ENCODE peak calls at places on chromosome 11, in ten cellular contexts. T, M, R, W, I, Q, F, B, Z and A are unnamed samples.

GRCh38 chr11:75040167-75040770 is 51.5 kb downstream of the NEU3 start:
- DNase-seq in Z (no peak), B (no peak), Q (no peak), M (no peak), W (no peak), I (no peak), T (no peak), R (no peak), F (no peak), A (no peak)

GRCh38 chr11:19977941-19978340 is 182.3 kb downstream of the DBX1 start:
- DNase-seq in T (no peak), Z (no peak), I (no peak), F (no peak), W (no peak), M (no peak), Q (no peak), R (no peak), B (no peak), A (no peak)

GRCh38 chr11:95566151-95566670 is 223.4 kb downstream of the FAM76B start:
- DNase-seq in B (no peak), I (peak; percentile 64), Z (no peak), M (no peak), Q (no peak), W (no peak), T (no peak), R (no peak), F (no peak), A (no peak)

GRCh38 chr11:84886344-84886743 is 740.8 kb downstream of the DLG2 start:
- DNase-seq in R (no peak), Q (no peak), B (no peak), T (no peak), I (no peak), F (no peak), Z (no peak), M (no peak), W (no peak), A (peak; percentile 33)

GRCh38 chr11:14312736-14313438 is 46.1 kb downstream of the RRAS2 start:
- DNase-seq in M (no peak), T (no peak), R (no peak), W (no peak), F (no peak), B (no peak), Z (no peak), I (no peak), Q (no peak), A (peak; percentile 25)

GRCh38 chr11:62788991-62789390 is 1.8 kb downstream of the TMEM179B start:
- DNase-seq in T (no peak), F (no peak), M (no peak), R (no peak), B (no peak), W (no peak), I (no peak), Z (no peak), Q (no peak), A (no peak)

GRCh38 chr11:128593281-128593680 is 5.9 kb upstream of the ETS1 start:
- DNase-seq in Z (no peak), B (peak; percentile 88), I (no peak), M (no peak), W (no peak), T (no peak), F (no peak), Q (no peak), R (no peak), A (peak; percentile 52)

GRCh38 chr11:46277313-46277622 is 194 bp upstream of the CREB3L1 start:
- DNase-seq in Z (no peak), R (no peak), M (no peak), T (no peak), I (peak; percentile 71), W (no peak), B (no peak), F (no peak), Q (no peak), A (peak; percentile 66)

GRCh38 chr11:81237139-81237538 is 1496.5 kb downstream of the FAM181B start:
- DNase-seq in Q (no peak), W (no peak), B (peak; percentile 62), M (no peak), Z (peak; percentile 7), F (no peak), R (peak; percentile 70), T (no peak), I (peak; percentile 33), A (peak; percentile 64)

GRCh38 chr11:57516061-57516443 is 550 bp upstream of the SLC43A1 start:
- DNase-seq in T (no peak), Q (no peak), I (no peak), F (no peak), Z (no peak), B (no peak), R (no peak), M (no peak), W (no peak), A (no peak)

GRCh38 chr11:95084509-95084908 is 5.1 kb upstream of the ENDOD1 start:
- DNase-seq in M (no peak), Q (no peak), W (no peak), B (no peak), Z (no peak), R (no peak), T (no peak), F (no peak), I (no peak), A (no peak)

GRCh38 chr11:116513894-116514293 is 258.9 kb downstream of the BUD13 start:
- DNase-seq in F (no peak), R (peak; percentile 59), B (peak; percentile 69), M (no peak), Z (no peak), W (no peak), T (no peak), Q (no peak), I (peak; percentile 75), A (peak; percentile 12)

DNA sequence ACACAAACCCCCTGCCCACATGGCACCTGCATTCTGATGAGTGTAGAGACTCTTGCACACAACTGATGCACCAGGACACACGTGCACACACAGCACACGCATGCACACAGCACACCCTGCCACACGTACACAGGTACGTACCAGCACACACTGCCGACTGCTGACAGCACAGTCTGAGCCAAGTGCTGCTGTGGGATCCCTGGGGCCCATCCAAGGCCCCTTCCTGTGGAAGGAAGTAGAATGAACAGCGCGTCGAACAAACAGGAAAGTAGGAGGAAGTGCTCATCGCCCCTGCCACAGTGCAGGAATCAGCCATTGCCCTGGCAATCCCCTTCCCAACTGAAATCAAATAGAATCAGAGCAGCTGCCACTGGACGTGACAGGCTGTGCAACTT is 57.9 kb downstream of the CD82 start:
- DNase-seq in Z (no peak), Q (no peak), R (no peak), W (peak; percentile 58), F (peak; percentile 72), M (no peak), T (peak; percentile 50), B (no peak), I (no peak), A (no peak)
- H3K27ac ChIP-seq in Z (no peak overlapping the region), Q (no peak overlapping the region), R (no peak overlapping the region), W (no peak overlapping the region), F (no peak overlapping the region), M (no peak overlapping the region), T (no peak overlapping the region), B (no peak overlapping the region), I (no peak overlapping the region), A (no peak overlapping the region)

GRCh38 chr11:83881428-83881827 is 595.3 kb upstream of the CCDC90B start:
- DNase-seq in F (no peak), M (no peak), I (no peak), B (no peak), R (no peak), T (no peak), Q (no peak), W (no peak), Z (no peak), A (no peak)
- TF ChIP-seq CTCF in F (no peak), M (no peak), I (no peak), B (peak; percentile 16), R (no peak), T (no peak), Q (no peak), W (no peak), Z (no peak), A (no peak)

DNA sequence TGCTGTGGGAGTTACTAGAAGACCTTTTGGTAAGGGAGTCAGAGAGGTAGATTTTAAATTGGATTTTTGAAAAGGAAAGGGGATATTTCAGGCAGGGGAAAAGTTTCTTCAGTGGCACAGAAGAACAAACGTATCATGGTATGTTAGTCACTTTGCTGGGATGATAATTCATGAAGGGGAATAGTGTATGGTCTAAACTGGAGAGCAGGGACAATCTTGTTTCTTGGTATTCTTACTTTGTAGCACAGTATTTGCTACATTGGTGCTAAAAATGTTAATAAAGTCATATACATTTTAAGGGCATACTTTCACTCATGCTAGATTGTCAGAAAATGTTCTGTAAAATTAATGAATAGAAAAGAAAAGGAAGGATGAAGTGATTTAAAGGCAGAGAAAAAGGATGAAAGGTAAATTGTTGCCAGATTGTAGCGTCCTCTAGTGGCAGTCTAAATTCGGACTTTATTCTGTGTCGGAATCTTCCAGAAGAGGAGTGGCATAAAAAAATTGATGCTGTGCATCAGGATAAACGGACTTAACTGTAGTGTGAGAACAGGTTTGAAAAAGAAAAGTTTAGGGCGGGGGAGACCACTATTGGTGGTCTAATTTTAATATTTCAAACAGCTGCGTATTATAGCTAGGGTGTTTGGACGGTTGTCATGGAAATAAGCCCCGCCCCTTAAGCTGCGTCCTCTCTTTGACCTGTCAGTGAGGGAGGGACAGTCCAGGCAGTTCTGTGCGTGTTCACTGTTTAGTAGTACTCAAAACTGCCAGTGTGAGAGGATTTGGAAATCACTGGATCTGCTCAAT is at the start of gene BCO2:
- DNase-seq in I (peak; percentile 89), T (peak; percentile 87), W (peak; percentile 91), F (peak; percentile 90), Z (no peak), M (peak; percentile 72), Q (peak; percentile 81), R (peak; percentile 16), B (peak; percentile 87), A (peak; percentile 93)
- H3K27ac ChIP-seq in I (peak within 1 kb of the TSS; percentile 93), T (peak within 1 kb of the TSS; percentile 72), W (peak within 1 kb of the TSS; percentile 86), F (peak within 1 kb of the TSS; percentile 78), Z (peak within 1 kb of the TSS; percentile 30), M (no peak within 1 kb of the TSS), Q (peak within 1 kb of the TSS; percentile 85), R (no peak within 1 kb of the TSS), B (no peak within 1 kb of the TSS), A (peak within 1 kb of the TSS; percentile 77)

DNA sequence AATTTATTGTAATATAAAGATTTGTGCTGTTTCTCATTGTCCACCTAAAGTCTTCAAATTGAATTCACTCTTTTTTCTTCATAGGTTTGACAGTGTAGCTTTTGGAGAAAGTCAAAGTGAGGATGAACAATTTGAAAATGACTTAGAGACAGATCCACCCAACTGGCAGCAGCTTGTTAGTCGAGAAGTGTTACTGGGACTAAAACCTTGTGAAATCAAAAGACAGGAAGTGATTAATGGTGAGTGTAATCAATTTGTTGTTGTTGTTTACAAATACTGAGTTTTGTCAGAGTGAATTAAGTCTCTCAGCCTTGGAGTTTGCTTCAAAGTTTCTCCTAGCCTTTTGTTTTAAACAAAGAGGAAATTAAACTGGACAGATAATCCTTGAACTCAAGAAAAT is 53.6 kb upstream of the GRIK4 start:
- DNase-seq in Z (no peak), I (no peak), M (no peak), W (no peak), T (no peak), R (no peak), Q (no peak), F (no peak), B (no peak), A (no peak)
- TF ChIP-seq CTCF in Z (no peak), I (no peak), M (no peak), W (no peak), T (no peak), R (no peak), Q (no peak), F (no peak), B (no peak), A (no peak)

GRCh38 chr11:47379317-47379716 is 970 bp upstream of the SPI1 start:
- DNase-seq in Z (no peak), T (no peak), R (no peak), F (no peak), B (no peak), Q (no peak), W (no peak), I (no peak), M (no peak), A (no peak)
- H3K27ac ChIP-seq in Z (peak overlapping the region; percentile 100), T (no peak overlapping the region), R (no peak overlapping the region), F (no peak overlapping the region), B (no peak overlapping the region), Q (no peak overlapping the region), W (no peak overlapping the region), I (no peak overlapping the region), M (no peak overlapping the region), A (no peak overlapping the region)